ENCODE peak calls at places on chromosomes 7 and 10, in eight cellular contexts. O is HCT116, Z is hepatocyte, R is PC-3, S is PC-9, V is GM23338, I is GM23248, F is SK-N-SH. B is an unnamed sample. For H3K9me2, the result is how much of the 10 kb centered on the place peaks cover.

GRCh38 chr10:132945125-132945893 is 2.9 kb upstream of the CFAP46 start:
- DNase-seq in O (no peak), V (no peak), Z (no peak), I (no peak), S (no peak), R (no peak), F (no peak), B (no peak)

GRCh38 chr7:28046035-28046434 is 134.6 kb downstream of the JAZF1 start:
- DNase-seq in Z (no peak), I (no peak), O (no peak), R (no peak), S (no peak), F (no peak), V (no peak), B (no peak)

GRCh38 chr10:128035557-128035973 is 90.7 kb downstream of the MKI67 start:
- DNase-seq in F (peak), Z (no peak), R (peak), I (peak), V (peak), S (no peak), O (peak), B (peak)

GRCh38 chr10:43861966-43862751 is 213.5 kb upstream of the ZNF32 start:
- DNase-seq in R (peak), V (no peak), I (peak), F (no peak), Z (no peak), O (no peak), S (no peak), B (no peak)

GRCh38 chr10:98316661-98317060 is 48.7 kb upstream of the LOXL4 start:
- DNase-seq in O (no peak), Z (no peak), F (no peak), V (no peak), I (peak), S (peak), R (peak), B (no peak)

GRCh38 chr10:11810313-11810766 is 12.8 kb upstream of the PROSER2 start:
- DNase-seq in Z (no peak), V (no peak), I (no peak), S (peak), R (peak), O (no peak), F (no peak), B (no peak)

GRCh38 chr10:60042959-60043358 is 136.6 kb upstream of the CCDC6 start:
- DNase-seq in V (no peak), O (no peak), Z (no peak), I (no peak), F (no peak), R (no peak), S (no peak), B (no peak)

GRCh38 chr7:64877714-64878610 is 25.1 kb upstream of the ZNF273 start:
- DNase-seq in F (peak), S (no peak), O (no peak), V (no peak), R (no peak), I (no peak), Z (no peak), B (no peak)

GRCh38 chr7:158506626-158507025 is 81.0 kb downstream of the PTPRN2 start:
- DNase-seq in Z (no peak), F (no peak), R (no peak), O (no peak), S (no peak), I (no peak), V (no peak), B (no peak)

GRCh38 chr7:135741905-135742304 is 6.7 kb downstream of the FAM180A start:
- DNase-seq in I (peak), S (no peak), R (no peak), F (no peak), O (no peak), V (no peak), Z (no peak), B (no peak)

GRCh38 chr7:41695661-41696322 is 7.1 kb downstream of the INHBA start:
- DNase-seq in F (no peak), Z (peak), O (no peak), V (no peak), I (no peak), S (no peak), R (no peak), B (no peak)

GRCh38 chr7:130380121-130380860 is at the start of gene CPA1:
- DNase-seq in Z (no peak), O (no peak), F (peak), S (no peak), I (no peak), R (no peak), V (no peak), B (no peak)
- H2AFZ ChIP-seq in Z (no peak), O (no peak), F (peak), S (no peak), I (peak), R (no peak), V (no peak), B (no peak)

GRCh38 chr10:88012627-88013026 is 149.2 kb downstream of the PTEN start:
- DNase-seq in O (no peak), F (no peak), I (peak), R (no peak), V (no peak), Z (no peak), S (no peak), B (no peak)
- H3K9me2 ChIP-seq in O (under half), F (under half), I (under half), R (under half), V (under half), Z (under half), S (under half), B (under half)

GRCh38 chr7:13024323-13024722 is 336.9 kb downstream of the ARL4A start:
- DNase-seq in Z (no peak), R (no peak), V (no peak), O (no peak), F (no peak), I (no peak), S (no peak), B (no peak)
- H2AFZ ChIP-seq in Z (no peak), R (no peak), V (no peak), O (peak), F (no peak), I (no peak), S (no peak), B (no peak)

GRCh38 chr10:52387744-52388143 is 73.7 kb downstream of the DKK1 start:
- DNase-seq in I (no peak), Z (no peak), V (peak), F (no peak), R (peak), O (peak), S (peak), B (no peak)
- H3K9me2 ChIP-seq in I (under half), Z (under half), V (under half), F (under half), R (under half), O (under half), S (under half), B (under half)

DNA sequence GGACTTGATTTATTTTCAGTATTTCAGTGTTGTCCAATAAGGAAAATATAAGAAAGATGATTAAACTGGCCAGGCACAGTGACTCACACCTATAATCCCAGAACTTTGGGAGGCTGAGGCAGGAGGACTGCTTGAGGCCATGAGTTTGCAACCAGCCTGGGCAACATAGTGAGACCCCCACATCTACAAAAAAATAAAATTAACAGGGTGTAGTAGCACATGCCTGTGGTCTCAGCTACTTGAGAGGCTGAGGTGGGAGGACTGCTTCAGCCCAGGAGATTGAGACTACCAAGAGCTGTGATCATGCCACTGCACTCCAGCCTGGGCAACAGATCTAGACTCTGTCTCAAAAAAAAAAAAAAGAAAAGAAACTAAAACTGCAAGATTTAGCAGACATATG is 138.0 kb downstream of the PARD3 start:
- DNase-seq in Z (no peak), R (no peak), V (no peak), O (no peak), S (no peak), I (no peak), F (no peak), B (no peak)
- H2AFZ ChIP-seq in Z (no peak), R (no peak), V (no peak), O (no peak), S (no peak), I (no peak), F (no peak), B (no peak)

GRCh38 chr10:47150581-47150980 is 149.4 kb upstream of the GDF10 start:
- DNase-seq in I (no peak), Z (no peak), V (no peak), F (no peak), O (no peak), R (no peak), S (no peak), B (no peak)

GRCh38 chr10:47156873-47157272 is 143.1 kb upstream of the GDF10 start:
- DNase-seq in O (no peak), V (no peak), F (no peak), R (no peak), Z (no peak), I (no peak), S (no peak), B (no peak)

GRCh38 chr10:47154762-47155161 is 145.2 kb upstream of the GDF10 start:
- DNase-seq in I (no peak), V (no peak), F (no peak), R (no peak), O (no peak), Z (no peak), S (no peak), B (no peak)

GRCh38 chr10:47151880-47152279 is 148.1 kb upstream of the GDF10 start:
- DNase-seq in V (no peak), R (no peak), Z (no peak), F (no peak), O (no peak), S (no peak), I (no peak), B (no peak)

DNA sequence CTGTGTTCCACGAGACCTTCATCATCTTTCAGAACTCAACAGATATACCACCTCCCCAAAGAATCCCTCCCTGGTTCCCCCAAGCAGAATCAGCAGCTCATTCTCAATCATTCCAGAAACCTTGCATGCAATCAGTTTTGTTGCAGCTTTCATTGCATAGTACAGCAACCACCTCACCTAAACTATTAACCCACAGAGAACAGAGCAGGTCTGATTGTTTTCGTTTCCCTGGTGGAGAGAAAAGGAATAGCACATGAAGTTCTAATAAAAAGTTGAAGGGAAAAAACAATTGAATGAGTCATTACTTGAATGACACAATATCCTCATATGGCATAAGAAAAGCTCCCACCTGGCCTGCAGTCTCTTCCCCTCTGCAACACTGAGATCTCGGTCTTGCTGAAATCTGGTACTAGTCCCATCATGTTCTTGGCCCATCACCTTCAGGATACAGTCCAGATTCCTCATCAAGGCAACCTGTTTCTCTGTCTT is 147.1 kb upstream of the GDF10 start:
- DNase-seq in R (peak), I (peak), F (no peak), S (peak), V (peak), O (peak), Z (no peak), B (no peak)
- H3K9me2 ChIP-seq in R (under half), I (under half), F (under half), S (under half), V (under half), O (under half), Z (under half), B (under half)

GRCh38 chr7:129439963-129440625 is 5.9 kb downstream of the STRIP2 start:
- DNase-seq in F (no peak), O (no peak), Z (no peak), I (no peak), R (no peak), S (no peak), V (peak), B (no peak)

GRCh38 chr7:129438839-129439640 is 4.8 kb downstream of the STRIP2 start:
- DNase-seq in V (no peak), Z (peak), F (no peak), S (peak), R (peak), I (peak), O (peak), B (no peak)

GRCh38 chr7:129438281-129438838 is 4.1 kb downstream of the STRIP2 start:
- DNase-seq in S (no peak), O (no peak), R (no peak), V (no peak), F (no peak), Z (no peak), I (no peak), B (no peak)

DNA sequence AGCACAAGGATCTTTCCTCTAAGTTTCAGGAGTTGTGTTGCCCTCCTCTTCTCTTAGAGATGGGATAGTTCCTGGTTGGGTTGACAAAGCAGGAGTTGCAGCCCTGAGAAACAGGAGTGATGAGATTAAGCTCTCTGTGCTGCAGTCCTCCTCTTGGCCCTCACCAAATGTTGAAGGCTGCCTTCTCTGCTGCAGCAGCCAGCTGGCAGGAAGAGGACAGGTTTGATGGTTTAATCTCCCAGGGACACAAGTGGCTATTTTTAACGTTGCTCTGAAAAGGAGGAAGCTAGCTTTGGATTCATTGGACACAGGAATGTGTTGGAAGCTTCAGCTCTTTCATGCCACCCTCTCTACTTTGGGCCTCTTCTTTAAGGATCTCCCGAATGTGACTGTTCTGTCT is 9.4 kb downstream of the STRIP2 start:
- DNase-seq in I (no peak), Z (no peak), F (no peak), R (no peak), V (no peak), S (no peak), O (no peak), B (no peak)
- H2AFZ ChIP-seq in I (no peak), Z (no peak), F (no peak), R (no peak), V (no peak), S (no peak), O (no peak), B (no peak)

GRCh38 chr7:146074195-146074765 is 42.3 kb upstream of the CNTNAP2 start:
- DNase-seq in V (no peak), R (no peak), I (no peak), F (no peak), Z (no peak), S (no peak), O (no peak), B (no peak)
- H3K9me2 ChIP-seq in V (under half), R (under half), I (under half), F (under half), Z (under half), S (under half), O (under half), B (under half)